ENCODE peak calls at places on chromosomes 16 and 17, in seven cellular contexts. B is lower lobe of right lung, N is AG10803, C is MCF 10A, J is GM20000, L is body of pancreas, Y is HepG2. G is an unnamed sample.

GRCh38 chr17:16040710-16041251 is 41.2 kb downstream of the TTC19 start:
- DNase-seq in C (no peak), B (no peak), J (no peak), L (peak; percentile 85), Y (peak; percentile 93), N (peak; percentile 87), G (no peak)

GRCh38 chr16:70269471-70269870 is 17.7 kb upstream of the EXOSC6 start:
- DNase-seq in L (no peak), Y (no peak), C (no peak), B (no peak), J (no peak), N (no peak), G (no peak)

GRCh38 chr17:32323784-32324590 is 18.0 kb downstream of the C17orf75 start:
- DNase-seq in Y (no peak), C (peak; percentile 31), N (peak; percentile 26), L (peak; percentile 59), J (peak; percentile 37), B (no peak), G (no peak)

GRCh38 chr17:1686086-1686485 is 1.4 kb upstream of the PRPF8 start:
- DNase-seq in B (no peak), C (peak; percentile 68), N (no peak), L (no peak), Y (no peak), J (no peak), G (no peak)

GRCh38 chr17:77839324-77840155 is 119.0 kb upstream of the TNRC6C start:
- DNase-seq in C (no peak), B (no peak), J (no peak), Y (no peak), L (no peak), N (no peak), G (no peak)

GRCh38 chr16:89308391-89309333 is 91.2 kb downstream of the ZNF778 start:
- DNase-seq in C (no peak), Y (no peak), J (no peak), B (no peak), N (no peak), L (peak; percentile 31), G (peak; percentile 56)

GRCh38 chr16:85301171-85301690 is 189.0 kb upstream of the CIBAR2 start:
- DNase-seq in L (peak; percentile 87), N (no peak), Y (no peak), B (no peak), J (no peak), C (no peak), G (no peak)

GRCh38 chr16:4639899-4640509 is 15.4 kb downstream of the MGRN1 start:
- DNase-seq in C (no peak), N (no peak), L (no peak), Y (no peak), B (no peak), J (no peak), G (no peak)

GRCh38 chr16:48384305-48384981 is 770 bp downstream of the SIAH1 start:
- DNase-seq in B (peak; percentile 80), J (peak; percentile 89), C (peak; percentile 36), L (peak; percentile 72), Y (peak; percentile 41), N (peak; percentile 46), G (peak; percentile 79)

GRCh38 chr17:7308625-7309433 is 1.4 kb downstream of the EIF5A start:
- DNase-seq in J (peak; percentile 86), N (peak; percentile 77), L (peak; percentile 88), C (peak; percentile 87), Y (peak; percentile 79), B (peak; percentile 81), G (peak; percentile 69)

GRCh38 chr16:4377573-4378146 is 6.0 kb downstream of the VASN start:
- DNase-seq in N (no peak), Y (no peak), J (no peak), B (no peak), L (no peak), C (no peak), G (no peak)

GRCh38 chr17:19315104-19315503 is 47.4 kb downstream of the B9D1 start:
- DNase-seq in Y (no peak), N (no peak), L (no peak), C (no peak), B (peak; percentile 13), J (no peak), G (no peak)

GRCh38 chr17:19318611-19319010 is 43.9 kb downstream of the B9D1 start:
- DNase-seq in C (no peak), Y (no peak), N (no peak), L (no peak), J (no peak), B (peak; percentile 11), G (no peak)

GRCh38 chr17:19319771-19320505 is 42.6 kb downstream of the B9D1 start:
- DNase-seq in J (no peak), Y (no peak), N (no peak), C (no peak), L (no peak), B (peak; percentile 26), G (no peak)

GRCh38 chr17:19316756-19317358 is 45.7 kb downstream of the B9D1 start:
- DNase-seq in J (no peak), C (no peak), L (no peak), N (no peak), B (no peak), Y (no peak), G (no peak)

DNA sequence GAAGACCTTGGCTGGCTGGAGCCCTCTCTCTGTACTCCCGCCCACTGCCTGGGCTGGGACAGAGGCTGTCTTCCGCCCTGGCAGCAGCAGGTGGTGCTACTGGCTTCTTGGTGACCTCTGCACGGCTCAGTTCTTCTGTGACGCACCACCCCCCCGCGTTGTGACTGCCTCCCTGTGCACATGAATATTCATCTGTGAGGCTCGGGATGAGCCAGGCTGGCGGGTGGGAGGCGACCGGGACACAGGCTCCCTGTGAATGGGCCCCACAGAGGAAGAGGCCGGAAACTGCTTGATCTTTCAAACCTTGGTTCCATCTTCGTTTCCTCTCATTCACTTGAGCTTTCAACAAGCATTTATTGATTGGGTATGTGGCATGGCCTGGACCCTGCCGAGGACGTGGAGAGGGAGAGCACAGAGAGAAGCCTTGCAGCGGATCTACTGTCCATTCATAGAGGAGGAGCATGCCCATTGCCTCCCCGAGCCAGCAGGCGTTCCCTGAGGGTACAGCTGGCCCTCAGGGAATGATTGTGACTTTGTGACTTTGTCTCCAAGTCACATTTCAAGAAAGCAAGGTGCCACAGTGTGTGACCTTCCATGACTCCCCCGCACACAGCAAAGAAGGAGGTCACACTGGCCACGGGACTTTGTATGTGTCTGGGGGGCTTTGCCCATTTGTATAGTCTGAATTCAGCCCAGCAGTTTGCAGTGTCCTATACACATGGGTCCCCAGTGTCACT is 45.0 kb downstream of the B9D1 start:
- DNase-seq in B (peak; percentile 60), Y (peak; percentile 89), L (peak; percentile 63), C (no peak), N (peak; percentile 32), J (peak; percentile 74), G (peak; percentile 75)
- TF ChIP-seq CTCF in B (peak; percentile 35), Y (peak; percentile 97), L (no peak), C (no peak), N (peak; percentile 19), J (peak; percentile 36), G (no peak)

GRCh38 chr17:75288359-75288758 is 874 bp downstream of the SLC25A19 start:
- DNase-seq in Y (no peak), C (no peak), J (no peak), B (no peak), N (no peak), L (no peak), G (no peak)

GRCh38 chr17:75287221-75287620 is 2.0 kb downstream of the SLC25A19 start:
- DNase-seq in C (no peak), Y (no peak), J (no peak), L (no peak), N (no peak), B (no peak), G (no peak)

GRCh38 chr17:75289122-75289831 is at the start of gene SLC25A19:
- DNase-seq in N (peak; percentile 99), L (peak; percentile 99), J (peak; percentile 91), C (peak; percentile 98), B (peak; percentile 99), Y (peak; percentile 99), G (peak; percentile 96)

GRCh38 chr17:75288784-75289121 is 480 bp downstream of the SLC25A19 start:
- DNase-seq in C (peak; percentile 51), Y (peak; percentile 69), B (peak; percentile 68), L (no peak), J (no peak), N (no peak), G (no peak)

DNA sequence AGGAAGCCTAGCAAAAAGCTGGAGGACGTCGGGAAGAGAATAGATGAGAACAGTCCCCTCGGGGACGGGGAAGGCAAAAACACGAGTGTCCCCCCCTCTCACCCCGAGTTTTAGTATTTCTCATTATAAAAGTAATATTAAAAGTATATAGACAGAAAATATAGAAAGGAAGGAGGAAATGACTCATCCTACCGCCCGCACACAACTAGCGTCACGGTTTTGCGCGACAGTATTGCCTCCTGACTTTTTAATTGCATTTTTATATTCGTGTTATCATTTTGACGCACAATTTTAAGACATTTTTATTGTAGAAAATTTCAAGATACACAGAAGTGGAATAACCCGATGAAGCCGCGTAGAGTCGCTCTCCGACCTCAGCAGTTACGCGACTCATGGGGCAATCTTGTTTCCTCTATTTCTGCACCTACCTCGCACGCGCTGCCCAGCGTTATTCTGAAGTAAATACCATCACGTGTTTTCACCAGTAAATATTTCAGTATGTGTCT is 652 bp upstream of the SLC25A19 start:
- DNase-seq in C (peak; percentile 43), N (peak; percentile 63), Y (no peak), L (peak; percentile 59), B (peak; percentile 84), J (no peak), G (no peak)
- TF ChIP-seq CTCF in C (no peak), N (peak; percentile 46), Y (no peak), L (peak; percentile 36), B (no peak), J (no peak), G (peak; percentile 4)

DNA sequence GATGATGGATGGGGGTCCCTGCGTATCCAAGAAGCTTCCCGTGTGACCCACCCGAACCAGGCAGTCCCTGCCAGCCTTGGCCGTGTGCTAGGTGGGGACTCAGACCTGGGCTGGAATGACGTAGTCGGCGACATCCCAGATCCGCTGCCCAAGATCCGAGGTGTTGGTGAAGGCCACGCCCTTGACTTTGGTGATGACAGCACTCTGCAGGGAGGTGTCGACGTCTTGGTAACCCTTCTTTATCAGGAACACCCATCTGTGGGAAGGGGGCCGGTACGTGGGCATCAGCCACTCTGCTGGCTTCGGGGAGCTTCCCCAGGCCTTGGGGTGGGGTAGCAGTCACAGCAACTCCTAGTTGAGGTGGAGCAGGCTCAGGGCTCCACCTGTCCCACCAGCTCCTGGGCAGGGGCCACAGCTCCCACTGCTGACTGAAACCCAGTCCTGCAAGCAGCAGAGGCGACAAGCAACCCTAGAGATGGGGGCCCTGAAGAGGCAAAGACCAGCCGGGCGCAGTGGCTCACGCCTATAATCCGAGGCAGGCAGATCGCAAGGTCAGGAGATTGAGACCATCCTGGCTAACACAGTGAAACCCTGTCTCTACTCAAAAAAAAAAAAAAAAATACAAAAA is 4.3 kb downstream of the P2RX5 start:
- DNase-seq in N (no peak), L (no peak), C (no peak), B (no peak), J (no peak), Y (no peak), G (no peak)
- TF ChIP-seq CTCF in N (no peak), L (no peak), C (no peak), B (no peak), J (no peak), Y (peak; percentile 41), G (no peak)

GRCh38 chr17:74433421-74434121 is 1.7 kb downstream of the GPRC5C start:
- DNase-seq in J (no peak), N (no peak), Y (peak; percentile 72), L (peak; percentile 44), C (no peak), B (no peak), G (peak; percentile 50)
- TF ChIP-seq CTCF in J (no peak), N (no peak), Y (peak; percentile 71), L (no peak), C (no peak), B (no peak), G (no peak)

G was measured in glutamatergic neuron.